ENCODE peak calls at places on chromosomes 2 and 18, in six cellular contexts. One of them, this sample, is unnamed.

GRCh38 chr2:133806564-133806963 is 238.3 kb upstream of the NCKAP5 start:
- DNase-seq in activated CD4-positive, alpha-beta T cell treated with anti-CD3 and anti-CD28 coated beads, Interleukin-2, amount 50 U/mL, for 1 hour: no peak
- DNase-seq in SIG-M5: no peak
- DNase-seq in frontal cortex: no peak
- DNase-seq in A549: no peak
- DNase-seq in LoVo: no peak
- DNase-seq in this sample: no peak

GRCh38 chr2:137383391-137383790 is 580.9 kb upstream of the HNMT start:
- DNase-seq in activated CD4-positive, alpha-beta T cell treated with anti-CD3 and anti-CD28 coated beads, Interleukin-2, amount 50 U/mL, for 1 hour: no peak
- DNase-seq in SIG-M5: no peak
- DNase-seq in frontal cortex: no peak
- DNase-seq in A549: no peak
- DNase-seq in LoVo: no peak
- DNase-seq in this sample: no peak

GRCh38 chr2:12534646-12535263 is 182.0 kb upstream of the TRIB2 start:
- DNase-seq in activated CD4-positive, alpha-beta T cell treated with anti-CD3 and anti-CD28 coated beads, Interleukin-2, amount 50 U/mL, for 1 hour: no peak
- DNase-seq in SIG-M5: no peak
- DNase-seq in frontal cortex: no peak
- DNase-seq in A549: no peak
- DNase-seq in LoVo: peak
- DNase-seq in this sample: no peak

GRCh38 chr2:2746731-2747130 is 415.7 kb upstream of the MYT1L start:
- DNase-seq in activated CD4-positive, alpha-beta T cell treated with anti-CD3 and anti-CD28 coated beads, Interleukin-2, amount 50 U/mL, for 1 hour: no peak
- DNase-seq in SIG-M5: no peak
- DNase-seq in frontal cortex: no peak
- DNase-seq in A549: no peak
- DNase-seq in LoVo: no peak
- DNase-seq in this sample: no peak

GRCh38 chr2:24241528-24241927 is 66.7 kb downstream of the FAM228A start:
- DNase-seq in activated CD4-positive, alpha-beta T cell treated with anti-CD3 and anti-CD28 coated beads, Interleukin-2, amount 50 U/mL, for 1 hour: no peak
- DNase-seq in SIG-M5: no peak
- DNase-seq in frontal cortex: no peak
- DNase-seq in A549: no peak
- DNase-seq in LoVo: no peak
- DNase-seq in this sample: no peak

GRCh38 chr18:47410139-47410538 is 158.7 kb upstream of the SKOR2 start:
- DNase-seq in activated CD4-positive, alpha-beta T cell treated with anti-CD3 and anti-CD28 coated beads, Interleukin-2, amount 50 U/mL, for 1 hour: no peak
- DNase-seq in SIG-M5: no peak
- DNase-seq in frontal cortex: no peak
- DNase-seq in A549: no peak
- DNase-seq in LoVo: no peak
- DNase-seq in this sample: no peak

GRCh38 chr2:219547621-219548020 is 3.8 kb downstream of the TMEM198 start:
- DNase-seq in activated CD4-positive, alpha-beta T cell treated with anti-CD3 and anti-CD28 coated beads, Interleukin-2, amount 50 U/mL, for 1 hour: no peak
- DNase-seq in SIG-M5: no peak
- DNase-seq in frontal cortex: no peak
- DNase-seq in A549: no peak
- DNase-seq in LoVo: no peak
- DNase-seq in this sample: no peak

GRCh38 chr18:415627-416612 is 84.6 kb downstream of the COLEC12 start:
- DNase-seq in activated CD4-positive, alpha-beta T cell treated with anti-CD3 and anti-CD28 coated beads, Interleukin-2, amount 50 U/mL, for 1 hour: no peak
- DNase-seq in SIG-M5: no peak
- DNase-seq in frontal cortex: no peak
- DNase-seq in A549: no peak
- DNase-seq in LoVo: peak
- DNase-seq in this sample: no peak

GRCh38 chr18:10124071-10124470 is 210.3 kb downstream of the VAPA start:
- DNase-seq in activated CD4-positive, alpha-beta T cell treated with anti-CD3 and anti-CD28 coated beads, Interleukin-2, amount 50 U/mL, for 1 hour: no peak
- DNase-seq in SIG-M5: no peak
- DNase-seq in frontal cortex: no peak
- DNase-seq in A549: no peak
- DNase-seq in LoVo: no peak
- DNase-seq in this sample: no peak

This sample was measured in neural crest cell.